ENCODE peak calls at places on chromosomes 16 and 17, in ten cellular contexts. S is HCT116, C is GM23338, U is GM12878, R is hepatocyte, V is K562, K is H1, G is fibroblast of lung, I is GM23248, H is neural progenitor cell. M is an unnamed sample. For H3K36me3, the result is how much of the 10 kb centered on the place peaks cover.

GRCh38 chr17:1709971-1710806 is at the start of gene TLCD2:
- DNase-seq in S (peak), C (peak), U (no peak), R (peak), V (peak), K (peak), G (peak), I (peak), H (peak), M (no peak)

GRCh38 chr16:75010427-75010826 is 11.6 kb downstream of the ZNRF1 start:
- DNase-seq in S (no peak), C (no peak), U (no peak), R (no peak), V (no peak), K (no peak), G (no peak), I (no peak), H (no peak), M (no peak)

GRCh38 chr16:86470964-86471363 is 39.4 kb upstream of the FOXF1 start:
- DNase-seq in S (no peak), C (no peak), U (no peak), R (no peak), V (no peak), K (no peak), G (no peak), I (no peak), H (no peak), M (no peak)

GRCh38 chr17:22703786-22704441 is 1011.6 kb downstream of the KCNJ18 start:
- DNase-seq in S (no peak), C (no peak), U (no peak), R (no peak), V (peak), K (no peak), G (no peak), I (no peak), H (no peak), M (no peak)

GRCh38 chr17:59342681-59343127 is 11.2 kb downstream of the YPEL2 start:
- DNase-seq in S (no peak), C (no peak), U (no peak), R (no peak), V (no peak), K (no peak), G (no peak), I (no peak), H (no peak), M (no peak)

GRCh38 chr17:12492450-12492849 is 173.2 kb upstream of the MYOCD start:
- DNase-seq in S (no peak), C (no peak), U (no peak), R (no peak), V (no peak), K (no peak), G (peak), I (no peak), H (no peak), M (no peak)

GRCh38 chr17:17766351-17767095 is 70.3 kb downstream of the SREBF1 start:
- DNase-seq in S (no peak), C (no peak), U (no peak), R (no peak), V (no peak), K (no peak), G (no peak), I (no peak), H (peak), M (no peak)

GRCh38 chr16:88570691-88571092 is 489 bp downstream of the ZC3H18 start:
- DNase-seq in S (no peak), C (peak), U (no peak), R (peak), V (peak), K (no peak), G (no peak), I (peak), H (peak), M (peak)

GRCh38 chr17:78805301-78805700 is 23.2 kb upstream of the CYTH1 start:
- DNase-seq in S (no peak), C (no peak), U (no peak), R (no peak), V (no peak), K (no peak), G (no peak), I (no peak), H (no peak), M (no peak)

GRCh38 chr17:67042104-67042899 is 2.1 kb upstream of the CACNG1 start:
- DNase-seq in S (no peak), C (no peak), U (no peak), R (no peak), V (no peak), K (no peak), G (no peak), I (no peak), H (no peak), M (no peak)

GRCh38 chr17:61284174-61284573 is 115.5 kb upstream of the TBX2 start:
- DNase-seq in S (no peak), C (no peak), U (no peak), R (no peak), V (no peak), K (no peak), G (peak), I (peak), H (no peak), M (no peak)

GRCh38 chr17:74190154-74190553 is 13.3 kb upstream of the RPL38 start:
- DNase-seq in S (peak), C (peak), U (no peak), R (peak), V (peak), K (no peak), G (peak), I (peak), H (peak), M (no peak)

GRCh38 chr17:80204626-80205468 is 15.3 kb downstream of the SGSH start:
- DNase-seq in S (no peak), C (no peak), U (no peak), R (no peak), V (no peak), K (no peak), G (no peak), I (no peak), H (no peak), M (no peak)

GRCh38 chr17:43467981-43468541 is 15.7 kb upstream of the DHX8 start:
- DNase-seq in S (no peak), C (no peak), U (no peak), R (no peak), V (no peak), K (no peak), G (peak), I (peak), H (peak), M (no peak)

GRCh38 chr16:15953929-15954813 is 4.8 kb downstream of the ABCC1 start:
- DNase-seq in S (no peak), C (no peak), U (no peak), R (no peak), V (no peak), K (no peak), G (no peak), I (no peak), H (no peak), M (no peak)

GRCh38 chr17:77476920-77477805 is 336.4 kb downstream of the SEC14L1 start:
- DNase-seq in S (no peak), C (no peak), U (no peak), R (peak), V (no peak), K (no peak), G (peak), I (peak), H (no peak), M (no peak)

GRCh38 chr17:28948873-28949184 is 2.5 kb downstream of the PHF12 start:
- DNase-seq in S (no peak), C (peak), U (no peak), R (no peak), V (no peak), K (no peak), G (no peak), I (no peak), H (peak), M (no peak)

GRCh38 chr17:81523139-81524062 is 4.8 kb upstream of the FSCN2 start:
- DNase-seq in S (no peak), C (peak), U (no peak), R (peak), V (peak), K (peak), G (peak), I (peak), H (peak), M (no peak)

GRCh38 chr17:15194859-15195277 is 70.3 kb downstream of the PMP22 start:
- DNase-seq in S (no peak), C (no peak), U (no peak), R (no peak), V (no peak), K (no peak), G (no peak), I (no peak), H (no peak), M (no peak)

GRCh38 chr16:84686702-84687298 is 13.0 kb upstream of the USP10 start:
- DNase-seq in S (peak), C (no peak), U (no peak), R (no peak), V (peak), K (no peak), G (no peak), I (no peak), H (no peak), M (no peak)

GRCh38 chr16:55508941-55509920 is at the start of gene LPCAT2:
- DNase-seq in S (peak), C (peak), U (no peak), R (peak), V (peak), K (peak), G (peak), I (peak), H (peak), M (no peak)

DNA sequence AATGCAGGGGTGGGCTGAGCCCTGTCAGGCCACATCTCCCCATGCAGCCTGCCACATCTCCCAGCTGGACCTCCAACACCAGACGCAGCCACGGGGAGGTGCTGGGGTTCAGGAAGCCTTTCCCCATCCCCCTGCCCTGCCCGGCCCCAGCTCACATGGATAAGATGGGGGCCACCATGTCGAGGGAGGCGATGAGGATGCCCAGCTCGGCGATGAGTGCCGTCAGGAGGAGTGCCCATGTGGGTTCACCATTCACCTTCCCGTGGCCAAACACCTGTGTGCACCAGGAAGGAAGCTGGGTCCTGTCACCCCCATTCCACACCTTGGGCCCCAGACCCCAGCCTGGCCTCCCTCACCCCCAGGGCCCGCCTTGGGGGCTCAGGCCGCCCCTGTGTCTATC is 5.7 kb upstream of the LCAT start:
- DNase-seq in S (no peak), C (no peak), U (no peak), R (no peak), V (no peak), K (no peak), G (no peak), I (no peak), H (no peak), M (no peak)
- H3K36me3 ChIP-seq in S (under half), C (under half), U (under half), R (under half), V (half or more), K (under half), G (half or more), I (under half), H (under half), M (half or more)

GRCh38 chr16:21092951-21093350 is 57.7 kb downstream of the DNAH3 start:
- DNase-seq in S (no peak), C (no peak), U (no peak), R (no peak), V (no peak), K (no peak), G (no peak), I (no peak), H (no peak), M (no peak)
- TF ChIP-seq EZH2 in S (no peak), C (no peak), U (no peak), R (no peak), V (no peak), K (no peak), G (no peak), I (no peak), H (no peak), M (no peak)

DNA sequence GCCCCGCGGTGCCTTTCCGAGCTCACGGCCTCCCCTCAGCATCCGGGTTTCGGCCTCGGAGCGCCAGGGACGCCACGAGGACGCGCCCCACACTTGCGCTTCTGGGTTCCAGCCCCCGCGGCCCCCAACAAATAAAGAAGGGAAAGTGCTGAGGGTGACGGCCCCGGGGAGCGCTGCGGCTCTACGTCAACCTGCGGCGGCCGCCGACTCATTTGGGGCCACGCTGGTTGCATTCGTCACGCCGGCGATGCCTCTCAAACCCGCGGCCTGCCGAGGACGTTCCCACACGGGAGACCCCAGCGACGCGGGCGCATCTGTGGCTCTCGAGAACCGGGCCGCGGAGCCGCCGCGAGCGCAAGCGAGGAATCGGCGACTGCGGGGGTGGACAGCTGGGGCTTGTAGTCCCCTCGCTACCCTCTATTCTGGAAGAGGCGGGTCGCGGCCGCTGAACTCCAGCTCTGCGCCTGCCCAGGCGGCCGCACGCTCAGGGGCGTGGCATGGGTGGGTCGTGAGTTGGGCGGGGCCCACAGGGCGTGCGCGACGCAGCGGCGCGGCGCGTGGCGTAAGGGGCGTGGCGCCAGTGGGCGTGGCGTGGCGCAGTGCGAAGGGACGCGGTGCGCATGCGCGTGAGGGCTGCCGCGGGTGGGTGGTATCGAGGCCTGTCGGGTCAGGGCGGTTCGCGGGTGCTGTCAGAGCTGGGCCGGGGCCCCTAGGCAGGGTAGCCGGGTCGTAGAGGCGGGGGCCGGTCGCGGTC is at the start of gene AMZ2:
- DNase-seq in S (peak), C (peak), U (peak), R (peak), V (peak), K (peak), G (peak), I (peak), H (peak), M (peak)
- H3K36me3 ChIP-seq in S (under half), C (under half), U (under half), R (under half), V (under half), K (under half), G (under half), I (under half), H (under half), M (under half)

GRCh38 chr17:39606434-39607056 is 1.2 kb downstream of the NEUROD2 start:
- DNase-seq in S (no peak), C (peak), U (no peak), R (no peak), V (no peak), K (peak), G (no peak), I (no peak), H (peak), M (no peak)
- TF ChIP-seq EZH2 in S (no peak), C (no peak), U (no peak), R (peak), V (no peak), K (peak), G (peak), I (no peak), H (peak), M (no peak)

GRCh38 chr17:3808701-3809100 is 7.7 kb upstream of the ITGAE start:
- DNase-seq in S (no peak), C (no peak), U (no peak), R (no peak), V (no peak), K (no peak), G (no peak), I (no peak), H (no peak), M (no peak)
- H3K36me3 ChIP-seq in S (under half), C (under half), U (under half), R (under half), V (half or more), K (under half), G (under half), I (under half), H (under half), M (half or more)

GRCh38 chr16:1917665-1918111 is 527 bp downstream of the HS3ST6 start:
- DNase-seq in S (no peak), C (peak), U (no peak), R (no peak), V (no peak), K (no peak), G (no peak), I (no peak), H (peak), M (no peak)

GRCh38 chr16:1920727-1921155 is 2.5 kb upstream of the HS3ST6 start:
- DNase-seq in S (no peak), C (peak), U (no peak), R (peak), V (peak), K (peak), G (peak), I (peak), H (peak), M (no peak)

GRCh38 chr16:1919680-1919998 is 1.4 kb upstream of the HS3ST6 start:
- DNase-seq in S (no peak), C (no peak), U (no peak), R (no peak), V (no peak), K (no peak), G (no peak), I (no peak), H (no peak), M (no peak)

GRCh38 chr16:1918312-1918889 is at the start of gene HS3ST6:
- DNase-seq in S (no peak), C (peak), U (no peak), R (no peak), V (peak), K (no peak), G (no peak), I (no peak), H (peak), M (no peak)

DNA sequence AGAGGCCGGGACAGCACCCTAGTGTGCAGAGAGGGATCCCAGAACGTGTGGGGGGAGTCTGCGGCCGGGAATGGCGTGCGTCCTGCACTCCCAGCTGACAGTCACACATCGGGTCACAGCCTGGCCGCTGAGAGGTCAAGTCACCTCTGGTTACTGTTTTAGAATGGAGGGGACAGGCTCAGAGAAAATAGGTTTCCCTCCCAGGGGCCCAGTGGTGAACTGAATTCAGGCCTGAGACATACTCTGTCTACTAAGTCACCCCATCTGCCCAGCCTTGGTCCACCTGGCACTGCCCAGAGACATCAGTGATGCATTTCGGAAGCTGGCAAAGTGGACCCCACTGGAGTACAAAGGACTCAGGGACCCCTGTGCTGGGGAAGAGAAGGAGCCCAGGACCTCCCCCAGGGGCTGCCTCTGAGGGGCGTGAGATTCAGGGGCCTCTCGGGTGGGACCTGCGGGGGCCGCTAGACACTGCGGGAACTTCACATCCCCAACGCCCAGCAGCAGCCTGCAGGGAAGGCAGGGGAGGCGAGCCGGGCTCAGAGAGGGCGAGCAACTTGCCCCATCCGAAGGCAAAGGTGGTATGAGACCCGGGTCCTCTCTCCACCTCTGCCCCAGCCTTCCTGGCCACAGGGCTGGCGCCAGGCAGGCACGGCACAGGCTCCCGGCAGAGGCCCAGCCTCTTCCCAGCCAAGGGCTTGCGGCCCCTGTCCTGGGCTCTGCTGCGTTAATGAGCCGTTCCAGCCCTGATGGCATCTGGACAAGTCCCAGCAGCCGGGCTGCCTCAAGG is 870 bp upstream of the HS3ST6 start:
- DNase-seq in S (no peak), C (peak), U (no peak), R (no peak), V (no peak), K (no peak), G (no peak), I (no peak), H (peak), M (no peak)
- TF ChIP-seq EZH2 in S (no peak), C (peak), U (no peak), R (no peak), V (no peak), K (peak), G (peak), I (peak), H (peak), M (no peak)

DNA sequence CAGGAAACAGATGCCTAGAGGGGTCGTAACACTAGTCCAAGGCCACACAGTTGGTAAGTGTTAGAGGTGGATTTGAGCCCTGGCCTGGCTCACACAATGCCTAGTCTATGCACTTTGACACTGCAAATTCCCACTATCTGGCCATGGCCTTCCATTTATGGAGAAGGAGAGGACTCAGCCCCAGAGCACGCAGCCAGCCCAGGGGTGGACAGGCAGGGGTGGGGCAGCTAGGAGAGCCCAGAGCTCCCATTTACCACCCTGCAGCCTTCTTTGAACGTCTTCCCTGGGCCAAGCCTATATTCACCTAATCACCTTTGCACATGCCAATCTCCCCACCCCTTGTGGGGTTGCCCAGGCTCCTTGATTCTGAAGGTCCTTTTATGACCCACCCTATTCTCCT is 81.2 kb downstream of the DYNLRB2 start:
- DNase-seq in S (no peak), C (no peak), U (no peak), R (no peak), V (no peak), K (no peak), G (no peak), I (no peak), H (no peak), M (no peak)
- H3K36me3 ChIP-seq in S (under half), C (under half), U (under half), R (under half), V (under half), K (under half), G (under half), I (under half), H (under half), M (under half)

GRCh38 chr17:47135235-47135634 is 53.9 kb downstream of the CDC27 start:
- DNase-seq in S (no peak), C (no peak), U (no peak), R (no peak), V (no peak), K (no peak), G (no peak), I (no peak), H (no peak), M (no peak)

DNA sequence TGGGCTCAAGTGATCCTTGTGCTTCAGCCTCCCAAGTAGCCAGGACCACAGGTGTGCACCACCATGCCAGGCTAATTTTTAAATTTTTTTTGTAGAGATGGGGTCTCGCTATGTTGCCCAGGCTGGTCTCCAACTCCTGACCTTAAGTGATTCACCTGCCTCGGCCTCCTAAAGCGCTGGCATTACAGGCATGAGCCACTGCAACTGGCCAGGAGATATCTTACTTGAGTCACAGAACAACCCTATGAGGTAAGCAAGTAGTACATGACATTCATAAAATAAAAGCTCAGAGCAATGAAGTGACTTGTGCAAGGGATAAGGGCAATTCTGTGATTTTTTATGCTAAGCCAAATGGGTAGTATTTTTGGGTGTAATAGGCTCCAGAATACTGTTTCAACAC is 57.3 kb downstream of the CDC27 start:
- DNase-seq in S (no peak), C (no peak), U (no peak), R (no peak), V (no peak), K (no peak), G (no peak), I (peak), H (no peak), M (no peak)
- TF ChIP-seq EZH2 in S (no peak), C (no peak), U (no peak), R (no peak), V (no peak), K (no peak), G (no peak), I (no peak), H (no peak), M (no peak)